ENCODE peak calls at places on chromosomes 5 and 9, in seven cellular contexts. One of them, this sample, is unnamed.

GRCh38 chr9:78539904-78540303 is 243.0 kb downstream of the PSAT1 start:
- DNase-seq in dermis microvascular lymphatic vessel endothelial cell: no peak
- DNase-seq in mammary epithelial cell: peak
- DNase-seq in NCI-H446: no peak
- DNase-seq in Kasumi-1: no peak
- DNase-seq in NB4: no peak
- DNase-seq in fibroblast of lung: peak
- DNase-seq in this sample: peak

GRCh38 chr5:179778591-179778990 is 15.2 kb upstream of the LTC4S start:
- DNase-seq in NCI-H446: no peak
- DNase-seq in fibroblast of lung: no peak
- DNase-seq in NB4: no peak
- DNase-seq in dermis microvascular lymphatic vessel endothelial cell: no peak
- DNase-seq in mammary epithelial cell: no peak
- DNase-seq in Kasumi-1: no peak
- DNase-seq in this sample: no peak

GRCh38 chr5:123000731-123001130 is 35.8 kb downstream of the PPIC start:
- DNase-seq in dermis microvascular lymphatic vessel endothelial cell: no peak
- DNase-seq in NCI-H446: no peak
- DNase-seq in fibroblast of lung: no peak
- DNase-seq in Kasumi-1: no peak
- DNase-seq in mammary epithelial cell: no peak
- DNase-seq in NB4: no peak
- DNase-seq in this sample: no peak

GRCh38 chr5:154972476-154973080 is 31.7 kb downstream of the MRPL22 start:
- DNase-seq in NCI-H446: no peak
- DNase-seq in fibroblast of lung: peak
- DNase-seq in mammary epithelial cell: peak
- DNase-seq in Kasumi-1: peak
- DNase-seq in dermis microvascular lymphatic vessel endothelial cell: peak
- DNase-seq in NB4: peak
- DNase-seq in this sample: peak

GRCh38 chr9:134425401-134425800 is 99.1 kb downstream of the RXRA start:
- DNase-seq in dermis microvascular lymphatic vessel endothelial cell: no peak
- DNase-seq in mammary epithelial cell: no peak
- DNase-seq in fibroblast of lung: no peak
- DNase-seq in NCI-H446: no peak
- DNase-seq in NB4: no peak
- DNase-seq in Kasumi-1: no peak
- DNase-seq in this sample: no peak

GRCh38 chr5:152883061-152883460 is 478.0 kb upstream of the NMUR2 start:
- DNase-seq in NCI-H446: no peak
- DNase-seq in fibroblast of lung: no peak
- DNase-seq in NB4: no peak
- DNase-seq in Kasumi-1: no peak
- DNase-seq in dermis microvascular lymphatic vessel endothelial cell: no peak
- DNase-seq in mammary epithelial cell: no peak
- DNase-seq in this sample: no peak

GRCh38 chr9:83062653-83063527 is at the start of gene RASEF:
- DNase-seq in mammary epithelial cell: peak
- DNase-seq in NB4: no peak
- DNase-seq in dermis microvascular lymphatic vessel endothelial cell: peak
- DNase-seq in NCI-H446: no peak
- DNase-seq in Kasumi-1: no peak
- DNase-seq in fibroblast of lung: peak
- DNase-seq in this sample: peak

GRCh38 chr5:34534237-34535108 is 121.7 kb upstream of the RAI14 start:
- DNase-seq in NB4: no peak
- DNase-seq in dermis microvascular lymphatic vessel endothelial cell: peak
- DNase-seq in mammary epithelial cell: peak
- DNase-seq in Kasumi-1: no peak
- DNase-seq in NCI-H446: no peak
- DNase-seq in fibroblast of lung: peak
- DNase-seq in this sample: peak

GRCh38 chr9:92632641-92633040 is 37.3 kb downstream of the IPPK start:
- DNase-seq in Kasumi-1: no peak
- DNase-seq in dermis microvascular lymphatic vessel endothelial cell: no peak
- DNase-seq in fibroblast of lung: no peak
- DNase-seq in mammary epithelial cell: no peak
- DNase-seq in NCI-H446: no peak
- DNase-seq in NB4: no peak
- DNase-seq in this sample: no peak

GRCh38 chr9:137077758-137078693 is 709 bp downstream of the UAP1L1 start:
- DNase-seq in fibroblast of lung: no peak
- DNase-seq in NB4: no peak
- DNase-seq in dermis microvascular lymphatic vessel endothelial cell: peak
- DNase-seq in mammary epithelial cell: no peak
- DNase-seq in Kasumi-1: no peak
- DNase-seq in NCI-H446: no peak
- DNase-seq in this sample: no peak

GRCh38 chr5:178131446-178131996 is 707 bp downstream of the RMND5B start:
- DNase-seq in dermis microvascular lymphatic vessel endothelial cell: no peak
- DNase-seq in NB4: no peak
- DNase-seq in NCI-H446: no peak
- DNase-seq in fibroblast of lung: no peak
- DNase-seq in Kasumi-1: no peak
- DNase-seq in mammary epithelial cell: no peak
- DNase-seq in this sample: no peak